ENCODE peak calls at places on chromosomes 11 and 22, in ten cellular contexts. One of them, this sample, is unnamed.

GRCh38 chr22:43520632-43521039 is 108.8 kb downstream of the MPPED1 start:
- DNase-seq in esophagus muscularis mucosa: no peak
- DNase-seq in lower lobe of right lung: no peak
- DNase-seq in cardiac fibroblast: no peak
- DNase-seq in foreskin fibroblast: no peak
- DNase-seq in right atrium auricular region: no peak
- DNase-seq in neural progenitor cell: no peak
- DNase-seq in stomach: no peak
- DNase-seq in body of pancreas: no peak
- DNase-seq in A549: no peak
- DNase-seq in this sample: no peak

GRCh38 chr11:122655527-122656072 is at the start of gene UBASH3B:
- DNase-seq in esophagus muscularis mucosa: peak; percentile 94
- DNase-seq in lower lobe of right lung: peak; percentile 88
- DNase-seq in cardiac fibroblast: peak; percentile 88
- DNase-seq in foreskin fibroblast: peak; percentile 94
- DNase-seq in right atrium auricular region: peak; percentile 82
- DNase-seq in neural progenitor cell: peak; percentile 89
- DNase-seq in stomach: peak; percentile 77
- DNase-seq in body of pancreas: peak; percentile 69
- DNase-seq in A549: peak; percentile 67
- DNase-seq in this sample: no peak

GRCh38 chr11:65743928-65744698 is 23.5 kb upstream of the RNASEH2C start:
- DNase-seq in esophagus muscularis mucosa: peak; percentile 89
- DNase-seq in lower lobe of right lung: no peak
- DNase-seq in cardiac fibroblast: peak; percentile 59
- DNase-seq in foreskin fibroblast: peak; percentile 42
- DNase-seq in right atrium auricular region: no peak
- DNase-seq in neural progenitor cell: peak; percentile 45
- DNase-seq in stomach: peak; percentile 49
- DNase-seq in body of pancreas: peak; percentile 72
- DNase-seq in A549: peak; percentile 49
- DNase-seq in this sample: peak; percentile 82

GRCh38 chr11:128428876-128429416 is 158.4 kb downstream of the ETS1 start:
- DNase-seq in esophagus muscularis mucosa: no peak
- DNase-seq in lower lobe of right lung: no peak
- DNase-seq in cardiac fibroblast: no peak
- DNase-seq in foreskin fibroblast: no peak
- DNase-seq in right atrium auricular region: no peak
- DNase-seq in neural progenitor cell: peak; percentile 18
- DNase-seq in stomach: no peak
- DNase-seq in body of pancreas: no peak
- DNase-seq in A549: no peak
- DNase-seq in this sample: no peak

GRCh38 chr11:43712676-43713075 is 32.1 kb downstream of the HSD17B12 start:
- DNase-seq in esophagus muscularis mucosa: no peak
- DNase-seq in lower lobe of right lung: no peak
- DNase-seq in cardiac fibroblast: no peak
- DNase-seq in foreskin fibroblast: peak; percentile 4
- DNase-seq in right atrium auricular region: no peak
- DNase-seq in neural progenitor cell: no peak
- DNase-seq in stomach: no peak
- DNase-seq in body of pancreas: no peak
- DNase-seq in A549: no peak
- DNase-seq in this sample: no peak

GRCh38 chr11:36261094-36261493 is 28.1 kb downstream of the COMMD9 start:
- DNase-seq in esophagus muscularis mucosa: no peak
- DNase-seq in lower lobe of right lung: no peak
- DNase-seq in cardiac fibroblast: no peak
- DNase-seq in foreskin fibroblast: no peak
- DNase-seq in right atrium auricular region: no peak
- DNase-seq in neural progenitor cell: no peak
- DNase-seq in stomach: no peak
- DNase-seq in body of pancreas: no peak
- DNase-seq in A549: no peak
- DNase-seq in this sample: no peak

GRCh38 chr22:38218661-38219331 is 17.0 kb downstream of the MAFF start:
- DNase-seq in esophagus muscularis mucosa: no peak
- DNase-seq in lower lobe of right lung: peak; percentile 88
- DNase-seq in cardiac fibroblast: peak; percentile 97
- DNase-seq in foreskin fibroblast: peak; percentile 95
- DNase-seq in right atrium auricular region: peak; percentile 87
- DNase-seq in neural progenitor cell: peak; percentile 65
- DNase-seq in stomach: peak; percentile 92
- DNase-seq in body of pancreas: peak; percentile 81
- DNase-seq in A549: peak; percentile 59
- DNase-seq in this sample: peak; percentile 92

GRCh38 chr11:97254790-97255189 is 865.0 kb downstream of the JRKL start:
- DNase-seq in esophagus muscularis mucosa: no peak
- DNase-seq in lower lobe of right lung: no peak
- DNase-seq in cardiac fibroblast: no peak
- DNase-seq in foreskin fibroblast: no peak
- DNase-seq in right atrium auricular region: no peak
- DNase-seq in neural progenitor cell: no peak
- DNase-seq in stomach: no peak
- DNase-seq in body of pancreas: no peak
- DNase-seq in A549: no peak
- DNase-seq in this sample: no peak

GRCh38 chr22:20992056-20992442 is 9.9 kb downstream of the THAP7 start:
- DNase-seq in esophagus muscularis mucosa: no peak
- DNase-seq in lower lobe of right lung: no peak
- DNase-seq in cardiac fibroblast: no peak
- DNase-seq in foreskin fibroblast: no peak
- DNase-seq in right atrium auricular region: no peak
- DNase-seq in neural progenitor cell: no peak
- DNase-seq in stomach: no peak
- DNase-seq in body of pancreas: no peak
- DNase-seq in A549: no peak
- DNase-seq in this sample: no peak

GRCh38 chr22:20989323-20990138 is 7.4 kb downstream of the LZTR1 start:
- DNase-seq in esophagus muscularis mucosa: no peak
- DNase-seq in lower lobe of right lung: no peak
- DNase-seq in cardiac fibroblast: no peak
- DNase-seq in foreskin fibroblast: peak; percentile 29
- DNase-seq in right atrium auricular region: no peak
- DNase-seq in neural progenitor cell: no peak
- DNase-seq in stomach: no peak
- DNase-seq in body of pancreas: no peak
- DNase-seq in A549: no peak
- DNase-seq in this sample: no peak

GRCh38 chr22:20988573-20989322 is 6.7 kb downstream of the LZTR1 start:
- DNase-seq in esophagus muscularis mucosa: no peak
- DNase-seq in lower lobe of right lung: no peak
- DNase-seq in cardiac fibroblast: no peak
- DNase-seq in foreskin fibroblast: no peak
- DNase-seq in right atrium auricular region: no peak
- DNase-seq in neural progenitor cell: no peak
- DNase-seq in stomach: no peak
- DNase-seq in body of pancreas: no peak
- DNase-seq in A549: no peak
- DNase-seq in this sample: no peak

GRCh38 chr22:20991252-20992055 is 9.4 kb downstream of the LZTR1 start:
- DNase-seq in esophagus muscularis mucosa: no peak
- DNase-seq in lower lobe of right lung: no peak
- DNase-seq in cardiac fibroblast: no peak
- DNase-seq in foreskin fibroblast: no peak
- DNase-seq in right atrium auricular region: no peak
- DNase-seq in neural progenitor cell: no peak
- DNase-seq in stomach: no peak
- DNase-seq in body of pancreas: no peak
- DNase-seq in A549: no peak
- DNase-seq in this sample: no peak

DNA sequence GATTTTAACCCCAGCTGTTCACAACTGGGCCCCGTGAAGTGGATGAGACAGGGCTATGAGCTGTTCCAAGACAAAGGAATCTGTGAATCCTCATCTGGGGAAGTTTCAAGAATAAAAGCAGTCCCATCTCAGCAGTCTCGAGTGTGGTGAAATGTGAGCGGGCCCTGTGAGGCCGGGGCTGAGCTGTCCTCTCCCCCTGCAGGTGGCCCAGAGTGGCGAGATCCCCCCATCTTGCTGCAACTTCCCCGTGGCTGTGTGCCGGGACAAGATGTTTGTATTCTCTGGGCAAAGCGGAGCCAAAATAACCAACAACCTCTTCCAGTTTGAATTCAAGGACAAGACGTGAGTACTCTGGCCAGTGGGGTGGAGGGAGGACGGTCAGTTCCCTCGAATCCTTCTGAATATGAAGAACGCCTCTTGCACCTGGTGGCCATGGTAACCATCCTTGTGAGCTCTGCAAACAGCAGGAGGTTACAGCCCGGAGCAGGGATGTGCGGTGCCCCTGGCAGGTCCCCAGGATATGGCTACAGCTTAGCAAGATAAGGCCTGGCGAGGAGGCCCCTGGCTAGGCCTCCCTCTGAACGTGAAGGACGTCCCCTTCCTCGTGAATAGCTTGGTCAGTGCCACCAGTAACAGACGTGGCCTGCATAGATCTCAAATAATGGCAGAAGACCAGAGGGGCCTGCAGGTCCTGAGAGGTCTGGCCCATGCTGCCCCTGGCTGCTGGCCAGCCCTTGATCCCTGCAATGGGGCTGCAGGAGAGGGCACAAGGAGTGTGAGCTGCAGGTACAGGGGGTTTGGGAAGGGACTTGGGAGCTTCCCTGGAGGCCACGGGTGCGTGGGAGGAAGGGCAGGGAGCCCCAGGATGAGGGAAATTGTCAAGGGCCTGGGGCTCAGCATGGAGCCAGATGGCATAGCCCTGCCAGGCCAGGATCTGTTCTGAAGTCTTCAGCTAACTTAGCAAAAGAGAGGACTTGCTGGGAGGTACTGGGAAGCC is 8.4 kb downstream of the LZTR1 start:
- DNase-seq in esophagus muscularis mucosa: no peak
- DNase-seq in lower lobe of right lung: no peak
- DNase-seq in cardiac fibroblast: no peak
- DNase-seq in foreskin fibroblast: no peak
- DNase-seq in right atrium auricular region: no peak
- DNase-seq in neural progenitor cell: no peak
- DNase-seq in stomach: no peak
- DNase-seq in body of pancreas: no peak
- DNase-seq in A549: no peak
- DNase-seq in this sample: no peak
- TF ChIP-seq CTCF in esophagus muscularis mucosa: no peak
- TF ChIP-seq CTCF in lower lobe of right lung: no peak
- TF ChIP-seq CTCF in cardiac fibroblast: no peak
- TF ChIP-seq CTCF in foreskin fibroblast: no peak
- TF ChIP-seq CTCF in right atrium auricular region: no peak
- TF ChIP-seq CTCF in neural progenitor cell: no peak
- TF ChIP-seq CTCF in stomach: no peak
- TF ChIP-seq CTCF in body of pancreas: no peak
- TF ChIP-seq CTCF in A549: no peak
- TF ChIP-seq CTCF in this sample: no peak

GRCh38 chr11:131389582-131389981 is 19.2 kb downstream of the NTM start:
- DNase-seq in esophagus muscularis mucosa: no peak
- DNase-seq in lower lobe of right lung: no peak
- DNase-seq in cardiac fibroblast: no peak
- DNase-seq in foreskin fibroblast: no peak
- DNase-seq in right atrium auricular region: no peak
- DNase-seq in neural progenitor cell: no peak
- DNase-seq in stomach: no peak
- DNase-seq in body of pancreas: no peak
- DNase-seq in A549: no peak
- DNase-seq in this sample: no peak

GRCh38 chr11:131397666-131398065 is 27.3 kb downstream of the NTM start:
- DNase-seq in esophagus muscularis mucosa: no peak
- DNase-seq in lower lobe of right lung: no peak
- DNase-seq in cardiac fibroblast: no peak
- DNase-seq in foreskin fibroblast: no peak
- DNase-seq in right atrium auricular region: no peak
- DNase-seq in neural progenitor cell: no peak
- DNase-seq in stomach: no peak
- DNase-seq in body of pancreas: no peak
- DNase-seq in A549: no peak
- DNase-seq in this sample: no peak

GRCh38 chr11:131391161-131391560 is 20.7 kb downstream of the NTM start:
- DNase-seq in esophagus muscularis mucosa: no peak
- DNase-seq in lower lobe of right lung: no peak
- DNase-seq in cardiac fibroblast: no peak
- DNase-seq in foreskin fibroblast: no peak
- DNase-seq in right atrium auricular region: no peak
- DNase-seq in neural progenitor cell: no peak
- DNase-seq in stomach: no peak
- DNase-seq in body of pancreas: peak; percentile 15
- DNase-seq in A549: no peak
- DNase-seq in this sample: no peak

GRCh38 chr11:131392528-131393255 is 22.3 kb downstream of the NTM start:
- DNase-seq in esophagus muscularis mucosa: no peak
- DNase-seq in lower lobe of right lung: no peak
- DNase-seq in cardiac fibroblast: no peak
- DNase-seq in foreskin fibroblast: no peak
- DNase-seq in right atrium auricular region: no peak
- DNase-seq in neural progenitor cell: peak; percentile 63
- DNase-seq in stomach: no peak
- DNase-seq in body of pancreas: no peak
- DNase-seq in A549: no peak
- DNase-seq in this sample: no peak
- TF ChIP-seq CTCF in esophagus muscularis mucosa: no peak
- TF ChIP-seq CTCF in lower lobe of right lung: no peak
- TF ChIP-seq CTCF in cardiac fibroblast: no peak
- TF ChIP-seq CTCF in foreskin fibroblast: no peak
- TF ChIP-seq CTCF in right atrium auricular region: no peak
- TF ChIP-seq CTCF in neural progenitor cell: peak; percentile 44
- TF ChIP-seq CTCF in stomach: no peak
- TF ChIP-seq CTCF in body of pancreas: no peak
- TF ChIP-seq CTCF in A549: no peak
- TF ChIP-seq CTCF in this sample: no peak

DNA sequence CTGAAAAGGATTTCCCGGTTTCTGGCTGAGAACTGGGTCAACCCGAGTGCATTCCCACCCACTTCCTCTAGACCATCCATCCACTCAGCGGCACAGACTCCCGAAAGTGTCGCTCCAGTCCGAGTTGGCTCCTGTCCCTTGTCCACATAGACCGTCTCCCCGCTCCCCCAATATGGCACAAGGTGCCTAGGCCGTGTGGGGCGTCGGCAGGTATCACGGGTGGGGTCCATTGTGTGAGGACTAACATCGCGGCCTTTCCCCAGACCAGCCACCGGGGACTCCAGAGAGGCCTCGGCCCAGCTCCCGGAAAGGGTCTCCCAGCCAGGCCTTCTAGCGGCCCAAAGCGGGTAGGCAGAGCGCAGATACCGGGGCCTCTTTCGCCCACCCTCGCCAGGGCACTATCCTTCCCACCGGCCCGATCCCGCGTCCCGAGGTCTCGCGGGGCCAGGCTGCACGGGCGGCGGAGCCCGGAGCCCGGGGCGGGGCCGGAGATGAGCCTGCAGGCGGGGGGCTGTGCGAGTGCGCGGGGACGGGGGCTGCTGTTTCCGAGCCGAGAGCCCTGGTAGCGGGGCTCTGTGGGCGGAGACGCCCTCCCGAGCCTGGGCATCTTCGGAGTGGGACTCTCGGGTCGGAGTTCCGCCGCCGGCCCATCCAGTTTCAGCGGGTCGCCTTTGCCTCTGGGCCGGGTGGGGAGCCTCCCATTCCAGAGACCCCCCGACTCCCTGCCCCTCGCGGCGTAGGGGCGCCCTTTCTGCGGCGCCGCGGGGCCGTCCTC is 21.1 kb downstream of the SERPINH1 start:
- DNase-seq in esophagus muscularis mucosa: no peak
- DNase-seq in lower lobe of right lung: peak; percentile 78
- DNase-seq in cardiac fibroblast: peak; percentile 62
- DNase-seq in foreskin fibroblast: peak; percentile 90
- DNase-seq in right atrium auricular region: peak; percentile 73
- DNase-seq in neural progenitor cell: peak; percentile 90
- DNase-seq in stomach: peak; percentile 46
- DNase-seq in body of pancreas: peak; percentile 58
- DNase-seq in A549: peak; percentile 59
- DNase-seq in this sample: peak; percentile 92
- TF ChIP-seq CTCF in esophagus muscularis mucosa: no peak
- TF ChIP-seq CTCF in lower lobe of right lung: peak; percentile 55
- TF ChIP-seq CTCF in cardiac fibroblast: peak; percentile 50
- TF ChIP-seq CTCF in foreskin fibroblast: peak; percentile 17
- TF ChIP-seq CTCF in right atrium auricular region: no peak
- TF ChIP-seq CTCF in neural progenitor cell: peak; percentile 51
- TF ChIP-seq CTCF in stomach: no peak
- TF ChIP-seq CTCF in body of pancreas: peak; percentile 46
- TF ChIP-seq CTCF in A549: peak; percentile 11
- TF ChIP-seq CTCF in this sample: peak; percentile 40

GRCh38 chr11:30914143-30914762 is 328.1 kb upstream of the MPPED2 start:
- DNase-seq in esophagus muscularis mucosa: no peak
- DNase-seq in lower lobe of right lung: peak; percentile 48
- DNase-seq in cardiac fibroblast: peak; percentile 69
- DNase-seq in foreskin fibroblast: no peak
- DNase-seq in right atrium auricular region: peak; percentile 68
- DNase-seq in neural progenitor cell: peak; percentile 88
- DNase-seq in stomach: peak; percentile 52
- DNase-seq in body of pancreas: peak; percentile 48
- DNase-seq in A549: peak; percentile 8
- DNase-seq in this sample: no peak
- TF ChIP-seq CTCF in esophagus muscularis mucosa: peak; percentile 24
- TF ChIP-seq CTCF in lower lobe of right lung: peak; percentile 47
- TF ChIP-seq CTCF in cardiac fibroblast: peak; percentile 79
- TF ChIP-seq CTCF in foreskin fibroblast: peak; percentile 59
- TF ChIP-seq CTCF in right atrium auricular region: peak; percentile 51
- TF ChIP-seq CTCF in neural progenitor cell: peak; percentile 84
- TF ChIP-seq CTCF in stomach: peak; percentile 35
- TF ChIP-seq CTCF in body of pancreas: peak; percentile 32
- TF ChIP-seq CTCF in A549: peak; percentile 28
- TF ChIP-seq CTCF in this sample: peak; percentile 61

This sample was measured in osteocyte.